ENCODE peak calls at places on chromosomes 7 and 10, in five cellular contexts. P, F, O, Z and D are unnamed samples.
A peak's percentile ranks its signal among the peaks of the same experiment; 100 is the strongest.

GRCh38 chr7:20327047-20327446 is 3.7 kb upstream of the ITGB8 start:
- DNase-seq in P (peak; percentile 64), F (no peak), O (peak; percentile 88), Z (peak; percentile 40), D (peak; percentile 37)

GRCh38 chr10:14604181-14605142 is 170.2 kb downstream of the FAM107B start:
- DNase-seq in P (peak; percentile 52), F (peak; percentile 86), O (peak; percentile 36), Z (peak; percentile 97), D (peak; percentile 25)

GRCh38 chr7:27260211-27260610 is 17.6 kb downstream of the EVX1 start:
- DNase-seq in P (no peak), F (no peak), O (no peak), Z (no peak), D (no peak)

GRCh38 chr7:81478664-81479063 is 291.2 kb downstream of the HGF start:
- DNase-seq in P (no peak), F (peak; percentile 80), O (no peak), Z (no peak), D (no peak)

GRCh38 chr7:40799-41750 is 151.3 kb upstream of the FAM20C start:
- DNase-seq in P (no peak), F (peak; percentile 21), O (no peak), Z (no peak), D (no peak)

GRCh38 chr10:132710746-132711617 is 75.0 kb downstream of the NKX6-2 start:
- DNase-seq in P (no peak), F (no peak), O (no peak), Z (no peak), D (no peak)

GRCh38 chr10:3774814-3775670 is 10.0 kb downstream of the KLF6 start:
- DNase-seq in P (peak; percentile 86), F (no peak), O (peak; percentile 93), Z (peak; percentile 77), D (peak; percentile 85)

GRCh38 chr7:964401-965231 is 10.1 kb upstream of the ADAP1 start:
- DNase-seq in P (no peak), F (no peak), O (peak; percentile 47), Z (peak; percentile 15), D (peak; percentile 82)

GRCh38 chr7:101522021-101522420 is 107.1 kb downstream of the MYL10 start:
- DNase-seq in P (no peak), F (no peak), O (no peak), Z (no peak), D (no peak)

GRCh38 chr7:40009301-40009700 is 59.2 kb downstream of the CDK13 start:
- DNase-seq in P (no peak), F (no peak), O (no peak), Z (peak; percentile 43), D (no peak)

GRCh38 chr7:360454-361100 is 70.6 kb downstream of the FOXL3 start:
- DNase-seq in P (no peak), F (no peak), O (no peak), Z (no peak), D (no peak)

GRCh38 chr7:105352018-105352612 is 36.6 kb downstream of the SRPK2 start:
- DNase-seq in P (peak; percentile 68), F (peak; percentile 53), O (peak; percentile 98), Z (peak; percentile 78), D (peak; percentile 72)

GRCh38 chr7:82376739-82377138 is 66.8 kb downstream of the CACNA2D1 start:
- DNase-seq in P (no peak), F (no peak), O (no peak), Z (no peak), D (no peak)

GRCh38 chr7:27154901-27155815 is 1.3 kb downstream of the HOXA7 start:
- DNase-seq in P (peak; percentile 84), F (peak; percentile 24), O (no peak), Z (no peak), D (no peak)

GRCh38 chr10:58535311-58535710 is 22.6 kb downstream of the BICC1 start:
- DNase-seq in P (no peak), F (no peak), O (no peak), Z (no peak), D (no peak)

GRCh38 chr10:44352316-44353127 is 32.4 kb downstream of the CXCL12 start:
- DNase-seq in P (no peak), F (peak; percentile 28), O (peak; percentile 51), Z (peak; percentile 59), D (no peak)

GRCh38 chr10:117409549-117410283 is 34.5 kb upstream of the PDZD8 start:
- DNase-seq in P (peak; percentile 47), F (no peak), O (no peak), Z (no peak), D (no peak)

GRCh38 chr10:89563861-89564478 is 28.6 kb upstream of the SLC16A12 start:
- DNase-seq in P (peak; percentile 48), F (no peak), O (peak; percentile 18), Z (peak; percentile 81), D (peak; percentile 43)

GRCh38 chr10:86670290-86670811 is 2.0 kb downstream of the LDB3 start:
- DNase-seq in P (no peak), F (no peak), O (no peak), Z (no peak), D (no peak)

GRCh38 chr10:61779950-61780659 is 117.4 kb downstream of the CABCOCO1 start:
- DNase-seq in P (peak; percentile 81), F (no peak), O (peak; percentile 93), Z (peak; percentile 31), D (peak; percentile 88)

GRCh38 chr10:115950320-115950719 is 322.7 kb downstream of the GFRA1 start:
- DNase-seq in P (no peak), F (no peak), O (peak; percentile 63), Z (no peak), D (no peak)

GRCh38 chr10:132302911-132303310 is 4.8 kb downstream of the STK32C start:
- DNase-seq in P (no peak), F (no peak), O (no peak), Z (no peak), D (no peak)

GRCh38 chr10:49379596-49380410 is 16.1 kb downstream of the DRGX start:
- DNase-seq in P (no peak), F (no peak), O (no peak), Z (no peak), D (no peak)

GRCh38 chr7:51949726-51950644 is 633.4 kb upstream of the COBL start:
- DNase-seq in P (no peak), F (no peak), O (peak; percentile 26), Z (no peak), D (no peak)

GRCh38 chr10:118041316-118041715 is 5.4 kb downstream of the RAB11FIP2 start:
- DNase-seq in P (peak; percentile 11), F (no peak), O (peak; percentile 62), Z (peak; percentile 73), D (peak; percentile 45)

GRCh38 chr10:18368681-18369080 is 228.5 kb downstream of the CACNB2 start:
- DNase-seq in P (no peak), F (no peak), O (peak; percentile 34), Z (peak; percentile 66), D (no peak)

GRCh38 chr7:1163121-1163520 is 3.1 kb upstream of the ZFAND2A start:
- DNase-seq in P (no peak), F (no peak), O (peak; percentile 15), Z (no peak), D (no peak)

GRCh38 chr7:114662002-114662677 is 247.5 kb downstream of the FOXP2 start:
- DNase-seq in P (no peak), F (no peak), O (no peak), Z (no peak), D (no peak)

GRCh38 chr10:14545827-14546226 is 215.1 kb upstream of the FRMD4A start:
- DNase-seq in P (peak; percentile 45), F (no peak), O (peak; percentile 72), Z (no peak), D (peak; percentile 65)

GRCh38 chr10:30488319-30488718 is 54.3 kb downstream of the MAP3K8 start:
- DNase-seq in P (no peak), F (no peak), O (no peak), Z (no peak), D (no peak)

GRCh38 chr7:1592299-1592842 is 22.5 kb upstream of the PSMG3 start:
- DNase-seq in P (no peak), F (no peak), O (no peak), Z (no peak), D (no peak)

GRCh38 chr7:50860174-50860573 is 77.5 kb upstream of the GRB10 start:
- DNase-seq in P (no peak), F (no peak), O (no peak), Z (no peak), D (no peak)

DNA sequence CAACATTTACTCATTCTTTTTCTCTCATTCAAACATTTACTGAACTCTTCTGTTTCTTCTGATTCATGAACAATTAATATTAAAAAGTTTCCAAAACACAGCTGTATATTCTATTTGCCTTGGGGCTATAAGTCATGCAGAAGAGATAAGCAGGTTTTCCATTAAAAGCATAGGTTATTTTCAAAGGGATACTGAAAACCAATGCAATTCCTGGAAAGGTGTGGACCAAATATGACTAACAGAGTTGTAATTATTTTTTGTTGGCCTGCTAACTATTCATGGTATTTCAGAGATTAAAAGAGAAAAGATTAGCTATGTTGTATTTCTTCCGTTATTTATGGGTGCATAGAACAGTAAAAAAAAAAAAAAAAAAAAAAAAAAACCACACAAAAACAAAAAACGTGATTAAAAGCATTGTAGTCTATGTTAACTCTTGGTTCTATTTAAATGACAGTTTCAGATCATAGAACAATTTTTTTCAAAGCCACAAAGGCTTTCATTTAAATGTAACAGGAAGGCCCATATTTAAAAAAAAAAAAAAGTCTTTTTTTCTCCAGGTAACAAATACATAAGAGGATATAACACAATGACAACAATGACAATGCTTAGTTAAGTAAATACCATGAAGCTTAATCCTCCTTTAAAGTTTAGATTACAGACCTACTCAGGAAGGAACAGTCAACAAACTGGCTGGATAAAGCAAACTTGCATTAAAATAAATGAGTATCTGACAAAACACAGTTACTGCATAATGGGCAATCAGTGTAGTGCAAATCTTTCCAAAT is 1042.9 kb downstream of the GATA3 start:
- DNase-seq in P (peak; percentile 20), F (no peak), O (peak; percentile 1), Z (no peak), D (no peak)
- H3K27me3 ChIP-seq in P (no peaks in the 10 kb centered on the region), F (no peaks in the 10 kb centered on the region), O (no peaks in the 10 kb centered on the region), Z (no peaks in the 10 kb centered on the region), D (no peaks in the 10 kb centered on the region)

GRCh38 chr10:101772017-101772894 is 3.7 kb downstream of the FGF8 start:
- DNase-seq in P (no peak), F (no peak), O (no peak), Z (no peak), D (no peak)
- H3K27me3 ChIP-seq in P (peaks cover 22% of the 10 kb centered on the region), F (peaks cover 100% of the 10 kb centered on the region), O (peaks cover 56% of the 10 kb centered on the region), Z (peaks cover 67% of the 10 kb centered on the region), D (peaks cover 62% of the 10 kb centered on the region)

GRCh38 chr7:128404826-128405344 is 4.9 kb downstream of the IMPDH1 start:
- DNase-seq in P (peak; percentile 30), F (no peak), O (no peak), Z (peak; percentile 47), D (no peak)
- H3K27me3 ChIP-seq in P (no peaks in the 10 kb centered on the region), F (no peaks in the 10 kb centered on the region), O (no peaks in the 10 kb centered on the region), Z (no peaks in the 10 kb centered on the region), D (no peaks in the 10 kb centered on the region)

DNA sequence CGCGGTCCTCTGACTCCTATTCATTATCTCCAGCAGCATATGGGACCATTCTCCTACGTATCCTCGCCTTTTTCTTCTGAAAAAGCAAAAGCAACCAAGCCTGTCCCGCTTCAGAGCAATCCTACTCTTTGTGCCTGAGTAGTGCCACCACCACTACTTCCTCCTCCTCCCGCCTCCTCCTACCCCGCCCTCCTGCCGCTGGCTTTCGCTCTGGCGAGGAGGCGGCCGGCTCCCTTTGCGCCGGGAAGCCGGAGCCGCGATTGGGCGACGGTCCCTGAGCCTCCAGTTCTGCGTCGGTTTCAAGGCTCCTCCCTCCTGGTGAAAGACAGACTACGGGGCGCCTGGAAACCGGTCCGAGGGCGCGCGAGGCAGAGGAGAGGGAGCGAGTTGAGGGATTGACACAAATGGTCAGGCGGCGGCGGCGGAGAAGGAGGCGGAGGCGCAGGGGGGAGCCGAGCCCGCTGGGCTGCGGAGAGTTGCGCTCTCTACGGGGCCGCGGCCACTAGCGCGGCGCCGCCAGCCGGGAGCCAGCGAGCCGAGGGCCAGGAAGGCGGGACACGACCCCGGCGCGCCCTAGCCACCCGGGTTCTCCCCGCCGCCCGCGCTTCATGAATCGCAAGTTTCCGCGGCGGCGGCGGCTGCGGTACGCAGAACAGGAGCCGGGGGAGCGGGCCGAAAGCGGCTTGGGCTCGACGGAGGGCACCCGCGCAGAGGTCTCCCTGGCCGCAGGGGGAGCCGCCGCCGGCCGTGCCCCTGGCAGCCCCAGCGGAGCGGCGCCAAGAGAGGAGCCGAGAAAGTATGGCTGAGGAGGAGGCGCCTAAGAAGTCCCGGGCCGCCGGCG is at the start of gene FZD1:
- DNase-seq in P (peak; percentile 99), F (peak; percentile 95), O (peak; percentile 98), Z (peak; percentile 100), D (peak; percentile 97)
- H3K27me3 ChIP-seq in P (no peaks in the 10 kb centered on the region), F (no peaks in the 10 kb centered on the region), O (no peaks in the 10 kb centered on the region), Z (no peaks in the 10 kb centered on the region), D (no peaks in the 10 kb centered on the region)